ENCODE peak calls at places on chromosomes 11 and 22, in ten cellular contexts. One of them, this sample, is unnamed.

GRCh38 chr11:129639300-129639699 is 176.3 kb upstream of the TMEM45B start:
- DNase-seq in NCI-H1417: peak
- DNase-seq in cardiac fibroblast: peak
- DNase-seq in HFFc6: peak
- DNase-seq in GM04504: peak
- DNase-seq in left kidney: peak
- DNase-seq in Caco-2: no peak
- DNase-seq in smooth muscle cell of the brain vasculature: no peak
- DNase-seq in CD8-positive, alpha-beta memory T cell: no peak
- DNase-seq in fibroblast of mammary gland: peak
- DNase-seq in this sample: no peak

GRCh38 chr11:116478205-116478604 is 294.6 kb downstream of the BUD13 start:
- DNase-seq in Caco-2: no peak
- DNase-seq in smooth muscle cell of the brain vasculature: no peak
- DNase-seq in fibroblast of mammary gland: no peak
- DNase-seq in NCI-H1417: no peak
- DNase-seq in left kidney: no peak
- DNase-seq in HFFc6: no peak
- DNase-seq in cardiac fibroblast: no peak
- DNase-seq in CD8-positive, alpha-beta memory T cell: no peak
- DNase-seq in GM04504: no peak
- DNase-seq in this sample: no peak

GRCh38 chr22:43438666-43439347 is 27.0 kb downstream of the MPPED1 start:
- DNase-seq in smooth muscle cell of the brain vasculature: no peak
- DNase-seq in NCI-H1417: no peak
- DNase-seq in Caco-2: no peak
- DNase-seq in CD8-positive, alpha-beta memory T cell: no peak
- DNase-seq in fibroblast of mammary gland: no peak
- DNase-seq in GM04504: no peak
- DNase-seq in HFFc6: no peak
- DNase-seq in cardiac fibroblast: no peak
- DNase-seq in left kidney: no peak
- DNase-seq in this sample: no peak

GRCh38 chr11:125289419-125290088 is 125.0 kb downstream of the PKNOX2 start:
- DNase-seq in NCI-H1417: no peak
- DNase-seq in fibroblast of mammary gland: no peak
- DNase-seq in HFFc6: no peak
- DNase-seq in Caco-2: no peak
- DNase-seq in cardiac fibroblast: peak
- DNase-seq in smooth muscle cell of the brain vasculature: no peak
- DNase-seq in GM04504: no peak
- DNase-seq in left kidney: no peak
- DNase-seq in CD8-positive, alpha-beta memory T cell: no peak
- DNase-seq in this sample: no peak

GRCh38 chr11:27211370-27212127 is 151.5 kb downstream of the CCDC34 start:
- DNase-seq in smooth muscle cell of the brain vasculature: no peak
- DNase-seq in fibroblast of mammary gland: no peak
- DNase-seq in GM04504: no peak
- DNase-seq in CD8-positive, alpha-beta memory T cell: no peak
- DNase-seq in HFFc6: no peak
- DNase-seq in left kidney: no peak
- DNase-seq in NCI-H1417: peak
- DNase-seq in Caco-2: no peak
- DNase-seq in cardiac fibroblast: no peak
- DNase-seq in this sample: no peak

GRCh38 chr11:82869657-82870056 is 30.6 kb downstream of the PRCP start:
- DNase-seq in fibroblast of mammary gland: peak
- DNase-seq in CD8-positive, alpha-beta memory T cell: no peak
- DNase-seq in left kidney: no peak
- DNase-seq in smooth muscle cell of the brain vasculature: no peak
- DNase-seq in HFFc6: no peak
- DNase-seq in cardiac fibroblast: peak
- DNase-seq in Caco-2: no peak
- DNase-seq in NCI-H1417: no peak
- DNase-seq in GM04504: no peak
- DNase-seq in this sample: no peak

GRCh38 chr11:12430912-12431311 is 53.5 kb downstream of the PARVA start:
- DNase-seq in Caco-2: no peak
- DNase-seq in GM04504: peak
- DNase-seq in fibroblast of mammary gland: peak
- DNase-seq in HFFc6: peak
- DNase-seq in cardiac fibroblast: peak
- DNase-seq in smooth muscle cell of the brain vasculature: no peak
- DNase-seq in NCI-H1417: no peak
- DNase-seq in left kidney: no peak
- DNase-seq in CD8-positive, alpha-beta memory T cell: no peak
- DNase-seq in this sample: no peak

GRCh38 chr11:66476841-66477251 is 3.4 kb upstream of the DPP3 start:
- DNase-seq in Caco-2: peak
- DNase-seq in left kidney: peak
- DNase-seq in fibroblast of mammary gland: no peak
- DNase-seq in smooth muscle cell of the brain vasculature: no peak
- DNase-seq in HFFc6: no peak
- DNase-seq in CD8-positive, alpha-beta memory T cell: no peak
- DNase-seq in GM04504: no peak
- DNase-seq in cardiac fibroblast: no peak
- DNase-seq in NCI-H1417: no peak
- DNase-seq in this sample: peak

GRCh38 chr11:57980201-57980600 is 43.5 kb upstream of the OR9Q1 start:
- DNase-seq in Caco-2: no peak
- DNase-seq in HFFc6: no peak
- DNase-seq in CD8-positive, alpha-beta memory T cell: no peak
- DNase-seq in GM04504: no peak
- DNase-seq in cardiac fibroblast: no peak
- DNase-seq in smooth muscle cell of the brain vasculature: no peak
- DNase-seq in fibroblast of mammary gland: no peak
- DNase-seq in NCI-H1417: no peak
- DNase-seq in left kidney: no peak
- DNase-seq in this sample: no peak

GRCh38 chr11:12577746-12578644 is 96.2 kb upstream of the TEAD1 start:
- DNase-seq in smooth muscle cell of the brain vasculature: no peak
- DNase-seq in fibroblast of mammary gland: no peak
- DNase-seq in HFFc6: no peak
- DNase-seq in NCI-H1417: no peak
- DNase-seq in CD8-positive, alpha-beta memory T cell: no peak
- DNase-seq in Caco-2: no peak
- DNase-seq in GM04504: no peak
- DNase-seq in left kidney: no peak
- DNase-seq in cardiac fibroblast: no peak
- DNase-seq in this sample: peak

GRCh38 chr11:70201876-70202861 is 927 bp upstream of the FADD start:
- DNase-seq in Caco-2: no peak
- DNase-seq in HFFc6: no peak
- DNase-seq in smooth muscle cell of the brain vasculature: no peak
- DNase-seq in NCI-H1417: no peak
- DNase-seq in left kidney: no peak
- DNase-seq in cardiac fibroblast: peak
- DNase-seq in GM04504: no peak
- DNase-seq in CD8-positive, alpha-beta memory T cell: no peak
- DNase-seq in fibroblast of mammary gland: peak
- DNase-seq in this sample: no peak

GRCh38 chr22:29079218-29079901 is 6.5 kb downstream of the KREMEN1 start:
- DNase-seq in cardiac fibroblast: no peak
- DNase-seq in fibroblast of mammary gland: no peak
- DNase-seq in Caco-2: no peak
- DNase-seq in left kidney: peak
- DNase-seq in smooth muscle cell of the brain vasculature: no peak
- DNase-seq in CD8-positive, alpha-beta memory T cell: peak
- DNase-seq in NCI-H1417: peak
- DNase-seq in HFFc6: no peak
- DNase-seq in GM04504: no peak
- DNase-seq in this sample: no peak

GRCh38 chr22:39232806-39233735 is 11.7 kb downstream of the PDGFB start:
- DNase-seq in Caco-2: no peak
- DNase-seq in smooth muscle cell of the brain vasculature: no peak
- DNase-seq in fibroblast of mammary gland: no peak
- DNase-seq in HFFc6: no peak
- DNase-seq in CD8-positive, alpha-beta memory T cell: no peak
- DNase-seq in GM04504: no peak
- DNase-seq in left kidney: no peak
- DNase-seq in cardiac fibroblast: no peak
- DNase-seq in NCI-H1417: no peak
- DNase-seq in this sample: no peak

GRCh38 chr11:86230196-86230813 is 14.2 kb upstream of the EED start:
- DNase-seq in smooth muscle cell of the brain vasculature: no peak
- DNase-seq in HFFc6: no peak
- DNase-seq in fibroblast of mammary gland: no peak
- DNase-seq in CD8-positive, alpha-beta memory T cell: no peak
- DNase-seq in Caco-2: peak
- DNase-seq in NCI-H1417: no peak
- DNase-seq in GM04504: no peak
- DNase-seq in left kidney: no peak
- DNase-seq in cardiac fibroblast: no peak
- DNase-seq in this sample: peak